ENCODE peak calls at places on chromosomes 7 and 10, in nine cellular contexts. H is LHCN-M2; R is mesenchymal stem cell; S is psoas muscle; A is cardiac fibroblast; F is stimulated activated CD4-positive, alpha-beta T cell treated with anti-CD3 and anti-CD28 coated beads, TNF-alpha, amount 100 ng/mL, for 24 hours; J is mucosa of descending colon; Y is NCI-H1694 treated with DMSO at 0.1 percent for 48 hours; K is head of caudate nucleus. C is an unnamed sample.

GRCh38 chr10:110118891-110119621 is 88.3 kb upstream of the MXI1 start:
- DNase-seq in H (no peak), Y (no peak), A (no peak), J (no peak), K (no peak), R (no peak), F (no peak), S (no peak), C (peak)

GRCh38 chr7:155669717-155670505 is 25.4 kb downstream of the RBM33 start:
- DNase-seq in K (no peak), J (no peak), H (no peak), S (no peak), Y (peak), F (no peak), R (no peak), A (peak), C (no peak)

GRCh38 chr10:123158682-123159081 is 4.5 kb downstream of the BUB3 start:
- DNase-seq in H (no peak), J (no peak), A (no peak), R (no peak), Y (no peak), K (no peak), F (no peak), S (no peak), C (no peak)

GRCh38 chr7:88306590-88307048 is at the start of gene STEAP4:
- DNase-seq in Y (no peak), K (peak), F (no peak), A (peak), J (peak), H (peak), R (peak), S (peak), C (peak)

GRCh38 chr7:54878339-54878738 is 119.3 kb upstream of the SEC61G start:
- DNase-seq in F (no peak), Y (no peak), H (peak), S (no peak), A (peak), J (no peak), R (no peak), K (no peak), C (peak)

GRCh38 chr7:27316311-27316710 is 73.7 kb downstream of the EVX1 start:
- DNase-seq in S (no peak), R (no peak), J (no peak), Y (no peak), K (no peak), F (no peak), A (peak), H (no peak), C (peak)

GRCh38 chr7:93284908-93285307 is 52.7 kb downstream of the VPS50 start:
- DNase-seq in J (no peak), K (no peak), H (no peak), R (no peak), F (no peak), A (peak), S (no peak), Y (peak), C (no peak)

GRCh38 chr10:130901311-130902165 is 410.0 kb downstream of the TCERG1L start:
- DNase-seq in R (no peak), K (no peak), Y (no peak), A (no peak), S (no peak), H (no peak), F (no peak), J (no peak), C (no peak)

GRCh38 chr10:7260912-7261700 is 149.7 kb downstream of the SFMBT2 start:
- DNase-seq in A (peak), F (no peak), R (peak), J (no peak), Y (no peak), K (no peak), H (no peak), S (no peak), C (no peak)

GRCh38 chr7:112184455-112184854 is 21.7 kb downstream of the DOCK4 start:
- DNase-seq in F (no peak), J (no peak), S (no peak), A (no peak), Y (no peak), H (no peak), K (no peak), R (no peak), C (no peak)

GRCh38 chr7:155219154-155219531 is 78.5 kb upstream of the INSIG1 start:
- DNase-seq in H (no peak), J (no peak), F (no peak), Y (no peak), S (no peak), K (peak), A (no peak), R (no peak), C (no peak)

GRCh38 chr10:132802694-132803320 is 16.9 kb upstream of the NKX6-2 start:
- DNase-seq in F (no peak), R (no peak), S (peak), K (no peak), J (no peak), Y (no peak), H (no peak), A (no peak), C (no peak)

GRCh38 chr7:6725003-6725402 is 18.3 kb upstream of the ZNF12 start:
- DNase-seq in F (no peak), A (no peak), R (no peak), S (no peak), H (no peak), K (no peak), J (peak), Y (no peak), C (no peak)

GRCh38 chr10:78960316-78960800 is 108.4 kb upstream of the ZMIZ1 start:
- DNase-seq in J (peak), A (peak), F (no peak), H (peak), S (peak), K (peak), Y (no peak), R (peak), C (peak)

GRCh38 chr7:98802088-98802780 is 67.6 kb downstream of the TMEM130 start:
- DNase-seq in S (peak), Y (peak), F (no peak), A (peak), K (no peak), R (peak), J (peak), H (peak), C (peak)

GRCh38 chr10:33234779-33235178 is 99.7 kb downstream of the NRP1 start:
- DNase-seq in Y (no peak), R (no peak), K (no peak), J (no peak), A (peak), F (no peak), S (no peak), H (no peak), C (no peak)

GRCh38 chr10:37403776-37404175 is 278.4 kb downstream of the ANKRD30A start:
- DNase-seq in J (no peak), S (no peak), Y (no peak), H (no peak), A (no peak), R (no peak), K (no peak), F (no peak), C (no peak)

GRCh38 chr7:596071-596818 is 76.6 kb upstream of the PDGFA start:
- DNase-seq in H (no peak), J (no peak), F (no peak), S (no peak), K (no peak), R (no peak), A (no peak), Y (no peak), C (no peak)

GRCh38 chr10:132840698-132841097 is 54.8 kb upstream of the NKX6-2 start:
- DNase-seq in F (no peak), A (no peak), J (no peak), Y (no peak), K (no peak), R (no peak), H (no peak), S (no peak), C (no peak)

GRCh38 chr10:43569681-43570080 is 4.7 kb downstream of the ZNF239 start:
- DNase-seq in J (no peak), S (no peak), Y (no peak), F (no peak), R (no peak), K (no peak), H (no peak), A (no peak), C (no peak)